ENCODE peak calls at places on chromosomes 7 and 10, in nine cellular contexts. One of them, this sample, is unnamed.
A peak's percentile ranks its signal among the peaks of the same experiment; 100 is the strongest.

GRCh38 chr7:158009886-158010285 is 577.7 kb downstream of the PTPRN2 start:
- DNase-seq in uterus: no peak
- DNase-seq in cardiac muscle cell: no peak
- DNase-seq in OCI-LY7: no peak
- DNase-seq in mammary epithelial cell: no peak
- DNase-seq in stomach: no peak
- DNase-seq in MM.1S: no peak
- DNase-seq in IMR-90: no peak
- DNase-seq in Panc1: no peak
- DNase-seq in this sample: no peak

GRCh38 chr10:12534824-12535223 is 185.5 kb downstream of the CAMK1D start:
- DNase-seq in uterus: no peak
- DNase-seq in cardiac muscle cell: no peak
- DNase-seq in OCI-LY7: no peak
- DNase-seq in mammary epithelial cell: peak; percentile 2
- DNase-seq in stomach: no peak
- DNase-seq in MM.1S: no peak
- DNase-seq in IMR-90: peak; percentile 35
- DNase-seq in Panc1: no peak
- DNase-seq in this sample: no peak

GRCh38 chr7:36154255-36155212 is 1.5 kb downstream of the EEPD1 start:
- DNase-seq in uterus: no peak
- DNase-seq in cardiac muscle cell: no peak
- DNase-seq in OCI-LY7: no peak
- DNase-seq in mammary epithelial cell: no peak
- DNase-seq in stomach: no peak
- DNase-seq in MM.1S: no peak
- DNase-seq in IMR-90: no peak
- DNase-seq in Panc1: no peak
- DNase-seq in this sample: no peak

GRCh38 chr7:30310674-30311362 is 26.4 kb downstream of the ZNRF2 start:
- DNase-seq in uterus: no peak
- DNase-seq in cardiac muscle cell: no peak
- DNase-seq in OCI-LY7: no peak
- DNase-seq in mammary epithelial cell: peak; percentile 55
- DNase-seq in stomach: no peak
- DNase-seq in MM.1S: no peak
- DNase-seq in IMR-90: no peak
- DNase-seq in Panc1: no peak
- DNase-seq in this sample: no peak

GRCh38 chr10:107914450-107915276 is 750.2 kb upstream of the SORCS1 start:
- DNase-seq in uterus: no peak
- DNase-seq in cardiac muscle cell: peak; percentile 69
- DNase-seq in OCI-LY7: no peak
- DNase-seq in mammary epithelial cell: peak; percentile 30
- DNase-seq in stomach: no peak
- DNase-seq in MM.1S: no peak
- DNase-seq in IMR-90: no peak
- DNase-seq in Panc1: no peak
- DNase-seq in this sample: no peak

GRCh38 chr7:22210355-22210754 is 146.6 kb downstream of the RAPGEF5 start:
- DNase-seq in uterus: no peak
- DNase-seq in cardiac muscle cell: no peak
- DNase-seq in OCI-LY7: no peak
- DNase-seq in mammary epithelial cell: peak; percentile 23
- DNase-seq in stomach: no peak
- DNase-seq in MM.1S: no peak
- DNase-seq in IMR-90: no peak
- DNase-seq in Panc1: no peak
- DNase-seq in this sample: no peak

GRCh38 chr10:25815236-25815635 is 118.8 kb upstream of the MYO3A start:
- DNase-seq in uterus: no peak
- DNase-seq in cardiac muscle cell: no peak
- DNase-seq in OCI-LY7: no peak
- DNase-seq in mammary epithelial cell: no peak
- DNase-seq in stomach: no peak
- DNase-seq in MM.1S: no peak
- DNase-seq in IMR-90: no peak
- DNase-seq in Panc1: no peak
- DNase-seq in this sample: no peak

GRCh38 chr7:157017639-157018327 is 7.3 kb upstream of the MNX1 start:
- DNase-seq in uterus: no peak
- DNase-seq in cardiac muscle cell: no peak
- DNase-seq in OCI-LY7: no peak
- DNase-seq in mammary epithelial cell: no peak
- DNase-seq in stomach: no peak
- DNase-seq in MM.1S: no peak
- DNase-seq in IMR-90: no peak
- DNase-seq in Panc1: no peak
- DNase-seq in this sample: no peak

DNA sequence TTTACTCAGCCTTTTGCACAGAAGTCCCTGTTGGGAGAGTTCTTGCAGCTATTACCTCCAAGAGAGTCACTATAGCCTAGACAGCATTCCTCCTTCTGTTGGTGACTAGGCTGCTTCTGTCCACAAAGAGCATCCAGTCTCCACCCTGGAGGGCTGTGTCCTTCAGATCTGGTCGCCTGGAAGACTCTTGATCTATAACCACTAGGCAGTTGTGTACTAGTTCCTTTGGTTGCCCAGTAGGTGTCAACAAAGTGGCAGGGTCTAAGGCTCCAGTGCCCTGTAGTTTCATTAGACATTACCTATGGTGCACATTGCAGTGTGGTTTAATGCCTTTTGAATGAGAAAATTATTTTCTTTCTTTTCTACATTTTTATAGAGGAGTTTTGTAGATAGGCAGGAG is 11.3 kb upstream of the AKR1C2 start:
- DNase-seq in uterus: no peak
- DNase-seq in cardiac muscle cell: no peak
- DNase-seq in OCI-LY7: peak; percentile 1
- DNase-seq in mammary epithelial cell: no peak
- DNase-seq in stomach: no peak
- DNase-seq in MM.1S: no peak
- DNase-seq in IMR-90: no peak
- DNase-seq in Panc1: no peak
- DNase-seq in this sample: no peak
- TF ChIP-seq CTCF in uterus: no peak
- TF ChIP-seq CTCF in cardiac muscle cell: peak; percentile 29
- TF ChIP-seq CTCF in OCI-LY7: no peak
- TF ChIP-seq CTCF in mammary epithelial cell: peak; percentile 16
- TF ChIP-seq CTCF in stomach: no peak
- TF ChIP-seq CTCF in MM.1S: peak; percentile 5
- TF ChIP-seq CTCF in IMR-90: no peak
- TF ChIP-seq CTCF in Panc1: peak; percentile 29
- TF ChIP-seq CTCF in this sample: no peak

DNA sequence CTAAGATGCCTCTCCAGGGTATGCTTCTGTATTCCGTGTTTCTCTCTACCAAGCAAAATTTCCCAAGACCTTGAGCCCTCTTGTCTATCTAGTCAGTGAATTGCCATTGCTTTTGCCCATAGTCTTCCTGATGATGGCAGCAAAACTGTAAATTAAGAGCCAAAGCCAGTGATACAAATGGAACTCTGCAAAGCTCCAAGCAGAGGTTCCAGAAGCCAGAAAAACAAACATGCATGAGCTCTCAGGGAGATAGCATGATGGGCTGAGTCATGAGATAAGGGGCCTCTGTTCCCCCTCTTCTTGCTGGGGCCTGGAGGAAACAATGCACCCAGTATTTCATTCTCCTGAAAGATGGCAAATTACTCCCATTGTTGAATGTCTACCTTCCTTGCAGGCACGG is 24.7 kb downstream of the LSMEM1 start:
- DNase-seq in uterus: no peak
- DNase-seq in cardiac muscle cell: peak; percentile 29
- DNase-seq in OCI-LY7: no peak
- DNase-seq in mammary epithelial cell: no peak
- DNase-seq in stomach: no peak
- DNase-seq in MM.1S: no peak
- DNase-seq in IMR-90: peak; percentile 43
- DNase-seq in Panc1: no peak
- DNase-seq in this sample: no peak
- TF ChIP-seq CTCF in uterus: no peak
- TF ChIP-seq CTCF in cardiac muscle cell: no peak
- TF ChIP-seq CTCF in OCI-LY7: no peak
- TF ChIP-seq CTCF in mammary epithelial cell: no peak
- TF ChIP-seq CTCF in stomach: no peak
- TF ChIP-seq CTCF in MM.1S: no peak
- TF ChIP-seq CTCF in IMR-90: no peak
- TF ChIP-seq CTCF in Panc1: no peak
- TF ChIP-seq CTCF in this sample: no peak

GRCh38 chr10:128539784-128540759 is 413.8 kb upstream of the MKI67 start:
- DNase-seq in uterus: no peak
- DNase-seq in cardiac muscle cell: no peak
- DNase-seq in OCI-LY7: no peak
- DNase-seq in mammary epithelial cell: no peak
- DNase-seq in stomach: no peak
- DNase-seq in MM.1S: no peak
- DNase-seq in IMR-90: no peak
- DNase-seq in Panc1: no peak
- DNase-seq in this sample: no peak

GRCh38 chr10:128542659-128543058 is 416.4 kb upstream of the MKI67 start:
- DNase-seq in uterus: no peak
- DNase-seq in cardiac muscle cell: peak; percentile 73
- DNase-seq in OCI-LY7: no peak
- DNase-seq in mammary epithelial cell: no peak
- DNase-seq in stomach: no peak
- DNase-seq in MM.1S: no peak
- DNase-seq in IMR-90: no peak
- DNase-seq in Panc1: no peak
- DNase-seq in this sample: no peak

GRCh38 chr10:128537888-128538287 is 411.7 kb upstream of the MKI67 start:
- DNase-seq in uterus: no peak
- DNase-seq in cardiac muscle cell: no peak
- DNase-seq in OCI-LY7: no peak
- DNase-seq in mammary epithelial cell: no peak
- DNase-seq in stomach: no peak
- DNase-seq in MM.1S: no peak
- DNase-seq in IMR-90: no peak
- DNase-seq in Panc1: no peak
- DNase-seq in this sample: no peak

GRCh38 chr10:128543186-128543585 is 417.0 kb upstream of the MKI67 start:
- DNase-seq in uterus: no peak
- DNase-seq in cardiac muscle cell: no peak
- DNase-seq in OCI-LY7: no peak
- DNase-seq in mammary epithelial cell: no peak
- DNase-seq in stomach: no peak
- DNase-seq in MM.1S: no peak
- DNase-seq in IMR-90: no peak
- DNase-seq in Panc1: no peak
- DNase-seq in this sample: no peak

DNA sequence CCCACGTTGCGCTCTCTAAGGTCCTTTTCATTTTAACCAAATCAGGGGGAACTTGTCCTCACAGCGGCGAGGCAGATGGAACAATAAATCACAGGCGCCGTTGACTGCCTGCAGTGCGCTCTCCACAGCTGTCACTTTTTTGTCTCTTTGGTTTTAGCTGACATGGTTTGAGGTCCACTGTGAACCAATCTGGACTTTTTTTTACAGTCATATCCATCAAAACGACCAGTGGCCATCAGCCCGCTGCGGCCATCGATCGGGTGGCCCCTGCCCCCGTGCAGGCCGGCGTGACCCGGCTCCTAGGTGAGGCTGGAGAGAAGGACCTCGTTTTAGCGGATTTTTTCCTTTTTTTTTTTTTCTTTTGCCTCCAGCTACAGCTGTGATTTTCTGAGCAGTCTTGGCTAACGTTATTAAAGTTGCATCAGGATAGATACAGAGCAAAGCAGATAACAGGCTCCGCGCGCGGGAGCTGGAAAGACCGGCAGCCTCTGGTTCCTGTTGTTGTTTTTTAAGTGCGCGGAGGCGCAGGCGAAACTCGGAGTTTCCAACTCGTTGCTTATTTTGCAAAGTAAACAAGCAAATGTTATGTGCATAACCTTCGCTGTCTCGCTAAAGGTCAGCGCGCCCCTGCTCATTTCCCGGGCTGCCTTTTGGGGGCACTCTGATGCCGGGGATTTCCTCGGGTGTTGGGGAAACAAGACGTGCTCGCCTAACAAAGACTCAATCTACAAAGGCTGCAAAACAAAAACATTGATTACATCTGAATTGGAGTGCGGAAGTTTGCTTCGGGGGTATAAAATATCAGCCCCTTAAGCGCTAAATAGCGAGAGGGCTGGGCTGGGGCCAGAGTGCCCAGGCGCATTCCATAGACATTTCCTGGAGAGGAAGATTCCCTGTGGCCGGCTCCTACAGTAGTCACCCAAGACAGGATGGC is 414.9 kb upstream of the MKI67 start:
- DNase-seq in uterus: no peak
- DNase-seq in cardiac muscle cell: peak; percentile 50
- DNase-seq in OCI-LY7: no peak
- DNase-seq in mammary epithelial cell: no peak
- DNase-seq in stomach: peak; percentile 29
- DNase-seq in MM.1S: no peak
- DNase-seq in IMR-90: no peak
- DNase-seq in Panc1: no peak
- DNase-seq in this sample: no peak
- TF ChIP-seq CTCF in uterus: peak; percentile 4
- TF ChIP-seq CTCF in cardiac muscle cell: peak; percentile 9
- TF ChIP-seq CTCF in OCI-LY7: peak; percentile 23
- TF ChIP-seq CTCF in mammary epithelial cell: no peak
- TF ChIP-seq CTCF in stomach: no peak
- TF ChIP-seq CTCF in MM.1S: peak; percentile 15
- TF ChIP-seq CTCF in IMR-90: no peak
- TF ChIP-seq CTCF in Panc1: peak; percentile 47
- TF ChIP-seq CTCF in this sample: no peak

GRCh38 chr10:113739577-113739976 is 11.9 kb upstream of the PLEKHS1 start:
- DNase-seq in uterus: no peak
- DNase-seq in cardiac muscle cell: no peak
- DNase-seq in OCI-LY7: no peak
- DNase-seq in mammary epithelial cell: no peak
- DNase-seq in stomach: no peak
- DNase-seq in MM.1S: no peak
- DNase-seq in IMR-90: no peak
- DNase-seq in Panc1: no peak
- DNase-seq in this sample: no peak

GRCh38 chr10:113733635-113734034 is 17.8 kb upstream of the PLEKHS1 start:
- DNase-seq in uterus: no peak
- DNase-seq in cardiac muscle cell: no peak
- DNase-seq in OCI-LY7: no peak
- DNase-seq in mammary epithelial cell: no peak
- DNase-seq in stomach: no peak
- DNase-seq in MM.1S: no peak
- DNase-seq in IMR-90: no peak
- DNase-seq in Panc1: no peak
- DNase-seq in this sample: no peak

GRCh38 chr10:113735913-113736312 is 15.6 kb upstream of the PLEKHS1 start:
- DNase-seq in uterus: no peak
- DNase-seq in cardiac muscle cell: no peak
- DNase-seq in OCI-LY7: peak; percentile 19
- DNase-seq in mammary epithelial cell: no peak
- DNase-seq in stomach: no peak
- DNase-seq in MM.1S: no peak
- DNase-seq in IMR-90: no peak
- DNase-seq in Panc1: no peak
- DNase-seq in this sample: no peak

GRCh38 chr10:113739031-113739430 is 12.5 kb upstream of the PLEKHS1 start:
- DNase-seq in uterus: no peak
- DNase-seq in cardiac muscle cell: no peak
- DNase-seq in OCI-LY7: no peak
- DNase-seq in mammary epithelial cell: no peak
- DNase-seq in stomach: no peak
- DNase-seq in MM.1S: no peak
- DNase-seq in IMR-90: no peak
- DNase-seq in Panc1: no peak
- DNase-seq in this sample: no peak

GRCh38 chr10:113736576-113736975 is 14.9 kb upstream of the PLEKHS1 start:
- DNase-seq in uterus: no peak
- DNase-seq in cardiac muscle cell: no peak
- DNase-seq in OCI-LY7: no peak
- DNase-seq in mammary epithelial cell: no peak
- DNase-seq in stomach: no peak
- DNase-seq in MM.1S: no peak
- DNase-seq in IMR-90: no peak
- DNase-seq in Panc1: no peak
- DNase-seq in this sample: no peak
- TF ChIP-seq CTCF in uterus: no peak
- TF ChIP-seq CTCF in cardiac muscle cell: no peak
- TF ChIP-seq CTCF in OCI-LY7: no peak
- TF ChIP-seq CTCF in mammary epithelial cell: no peak
- TF ChIP-seq CTCF in stomach: no peak
- TF ChIP-seq CTCF in MM.1S: no peak
- TF ChIP-seq CTCF in IMR-90: no peak
- TF ChIP-seq CTCF in Panc1: no peak
- TF ChIP-seq CTCF in this sample: no peak

This sample was measured in omental fat pad.